ENCODE peak calls at places on chromosomes 16 and 17, in eight cellular contexts. X, A, Q, L, H, Y, D and N are unnamed samples.

GRCh38 chr16:78045865-78046581 is 23.7 kb downstream of the CLEC3A start:
- DNase-seq in X (peak), A (no peak), Q (peak), L (peak), H (no peak), Y (no peak), D (no peak), N (no peak)

GRCh38 chr16:23595951-23596720 is at the start of gene NDUFAB1:
- DNase-seq in X (peak), A (peak), Q (peak), L (peak), H (peak), Y (peak), D (peak), N (peak)

GRCh38 chr17:74283371-74283673 is 9.3 kb downstream of the DNAI2 start:
- DNase-seq in X (no peak), A (no peak), Q (no peak), L (no peak), H (no peak), Y (no peak), D (no peak), N (no peak)

GRCh38 chr16:75227361-75228142 is 8.8 kb downstream of the CTRB1 start:
- DNase-seq in X (no peak), A (no peak), Q (no peak), L (no peak), H (no peak), Y (no peak), D (no peak), N (no peak)

GRCh38 chr17:362721-363120 is 10.1 kb upstream of the RPH3AL start:
- DNase-seq in X (peak), A (no peak), Q (no peak), L (no peak), H (no peak), Y (no peak), D (no peak), N (no peak)

GRCh38 chr17:28384281-28385036 is 13.0 kb downstream of the SARM1 start:
- DNase-seq in X (peak), A (no peak), Q (peak), L (no peak), H (peak), Y (peak), D (peak), N (peak)

GRCh38 chr16:75024182-75024581 is 25.4 kb downstream of the ZNRF1 start:
- DNase-seq in X (no peak), A (no peak), Q (no peak), L (no peak), H (no peak), Y (no peak), D (no peak), N (no peak)

GRCh38 chr16:13471036-13471435 is 448.9 kb upstream of the ERCC4 start:
- DNase-seq in X (no peak), A (no peak), Q (no peak), L (no peak), H (no peak), Y (no peak), D (no peak), N (no peak)

GRCh38 chr17:18250259-18250658 is 8.3 kb downstream of the FLII start:
- DNase-seq in X (no peak), A (no peak), Q (no peak), L (no peak), H (peak), Y (no peak), D (no peak), N (no peak)

GRCh38 chr17:38563362-38564253 is 42.1 kb downstream of the SRCIN1 start:
- DNase-seq in X (no peak), A (no peak), Q (no peak), L (no peak), H (no peak), Y (no peak), D (no peak), N (no peak)

GRCh38 chr16:20352615-20353014 is at the start of gene UMOD:
- DNase-seq in X (no peak), A (no peak), Q (no peak), L (no peak), H (no peak), Y (no peak), D (no peak), N (no peak)

GRCh38 chr16:52515068-52515671 is 31.8 kb downstream of the TOX3 start:
- DNase-seq in X (no peak), A (no peak), Q (no peak), L (no peak), H (peak), Y (no peak), D (no peak), N (no peak)

GRCh38 chr17:41885733-41886132 is 20.5 kb upstream of the KLHL11 start:
- DNase-seq in X (no peak), A (no peak), Q (no peak), L (no peak), H (no peak), Y (no peak), D (no peak), N (no peak)

GRCh38 chr17:3669085-3669347 is 404 bp downstream of the EMC6 start:
- DNase-seq in X (no peak), A (no peak), Q (no peak), L (no peak), H (no peak), Y (no peak), D (no peak), N (no peak)

GRCh38 chr17:77332981-77333685 is 192.4 kb downstream of the SEC14L1 start:
- DNase-seq in X (peak), A (no peak), Q (no peak), L (peak), H (no peak), Y (peak), D (peak), N (peak)

GRCh38 chr17:28113269-28113668 is 70.8 kb downstream of the NLK start:
- DNase-seq in X (no peak), A (no peak), Q (no peak), L (no peak), H (no peak), Y (no peak), D (no peak), N (no peak)

GRCh38 chr16:84059946-84060901 is 17.6 kb upstream of the SLC38A8 start:
- DNase-seq in X (no peak), A (no peak), Q (no peak), L (no peak), H (no peak), Y (no peak), D (no peak), N (no peak)

GRCh38 chr17:59353936-59354755 is 22.7 kb downstream of the YPEL2 start:
- DNase-seq in X (no peak), A (no peak), Q (no peak), L (no peak), H (no peak), Y (no peak), D (no peak), N (no peak)

GRCh38 chr16:5900046-5900445 is 802.5 kb upstream of the EEF2KMT start:
- DNase-seq in X (no peak), A (no peak), Q (no peak), L (no peak), H (no peak), Y (no peak), D (no peak), N (no peak)

GRCh38 chr17:353213-353837 is 718 bp upstream of the RPH3AL start:
- DNase-seq in X (no peak), A (no peak), Q (no peak), L (no peak), H (no peak), Y (no peak), D (no peak), N (no peak)

GRCh38 chr17:47400333-47400732 is 76.6 kb downstream of the EFCAB13 start:
- DNase-seq in X (no peak), A (no peak), Q (no peak), L (no peak), H (no peak), Y (no peak), D (no peak), N (no peak)

GRCh38 chr16:48459167-48459566 is 74.0 kb upstream of the SIAH1 start:
- DNase-seq in X (no peak), A (no peak), Q (no peak), L (no peak), H (no peak), Y (no peak), D (no peak), N (no peak)

GRCh38 chr17:15169676-15170075 is 95.5 kb downstream of the PMP22 start:
- DNase-seq in X (no peak), A (no peak), Q (no peak), L (peak), H (no peak), Y (no peak), D (no peak), N (no peak)

GRCh38 chr17:28404812-28405570 is 1.0 kb downstream of the SLC46A1 start:
- DNase-seq in X (no peak), A (no peak), Q (no peak), L (no peak), H (no peak), Y (no peak), D (no peak), N (no peak)

GRCh38 chr17:82126479-82127314 is 28.7 kb upstream of the FASN start:
- DNase-seq in X (no peak), A (no peak), Q (no peak), L (no peak), H (no peak), Y (peak), D (peak), N (no peak)

GRCh38 chr17:11545002-11545401 is 53.3 kb upstream of the DNAH9 start:
- DNase-seq in X (no peak), A (no peak), Q (no peak), L (no peak), H (no peak), Y (no peak), D (no peak), N (no peak)

GRCh38 chr17:64565563-64565962 is 58.8 kb downstream of the CEP95 start:
- DNase-seq in X (no peak), A (no peak), Q (no peak), L (no peak), H (no peak), Y (no peak), D (no peak), N (no peak)

GRCh38 chr16:50155925-50156324 is 2.8 kb downstream of the TENT4B start:
- DNase-seq in X (no peak), A (no peak), Q (no peak), L (no peak), H (no peak), Y (no peak), D (no peak), N (no peak)

GRCh38 chr16:10934325-10935107 is 7.8 kb downstream of the DEXI start:
- DNase-seq in X (no peak), A (no peak), Q (no peak), L (no peak), H (no peak), Y (no peak), D (no peak), N (no peak)

GRCh38 chr17:50055426-50056216 is at the start of gene ITGA3:
- DNase-seq in X (peak), A (no peak), Q (peak), L (peak), H (peak), Y (peak), D (peak), N (peak)

GRCh38 chr17:43467981-43468541 is 15.7 kb upstream of the DHX8 start:
- DNase-seq in X (no peak), A (peak), Q (no peak), L (peak), H (no peak), Y (no peak), D (no peak), N (no peak)

GRCh38 chr17:71412803-71413202 is 708.0 kb upstream of the SOX9 start:
- DNase-seq in X (no peak), A (no peak), Q (no peak), L (peak), H (no peak), Y (no peak), D (no peak), N (no peak)

GRCh38 chr16:27550582-27550920 is 607 bp downstream of the KATNIP start:
- DNase-seq in X (no peak), A (no peak), Q (no peak), L (no peak), H (no peak), Y (no peak), D (no peak), N (no peak)

GRCh38 chr16:79307214-79307613 is 293.3 kb downstream of the MAF start:
- DNase-seq in X (peak), A (no peak), Q (peak), L (no peak), H (no peak), Y (no peak), D (no peak), N (no peak)

GRCh38 chr16:28842696-28843095 is 3.5 kb downstream of the TUFM start:
- DNase-seq in X (no peak), A (no peak), Q (no peak), L (no peak), H (no peak), Y (no peak), D (no peak), N (no peak)

GRCh38 chr17:8563981-8564602 is 66.4 kb downstream of the MYH10 start:
- DNase-seq in X (no peak), A (no peak), Q (no peak), L (peak), H (no peak), Y (no peak), D (no peak), N (no peak)

GRCh38 chr17:48609754-48610281 is 999 bp downstream of the HOXB7 start:
- DNase-seq in X (no peak), A (no peak), Q (no peak), L (no peak), H (no peak), Y (no peak), D (no peak), N (no peak)

GRCh38 chr16:71425746-71426068 is 16.1 kb downstream of the TLE7 start:
- DNase-seq in X (peak), A (no peak), Q (no peak), L (no peak), H (no peak), Y (no peak), D (no peak), N (no peak)